ENCODE peak calls at places on chromosomes 13 and 19, in five cellular contexts. One of them, this sample, is unnamed.

GRCh38 chr19:51107406-51108065 is 673 bp downstream of the CTU1 start:
- DNase-seq in fibroblast of the aortic adventitia: peak
- DNase-seq in choroid plexus epithelial cell: peak
- DNase-seq in foreskin fibroblast: peak
- DNase-seq in sigmoid colon: no peak
- DNase-seq in this sample: peak

GRCh38 chr13:67437246-67437645 is 207.1 kb upstream of the PCDH9 start:
- DNase-seq in fibroblast of the aortic adventitia: no peak
- DNase-seq in choroid plexus epithelial cell: no peak
- DNase-seq in foreskin fibroblast: no peak
- DNase-seq in sigmoid colon: no peak
- DNase-seq in this sample: no peak

GRCh38 chr13:87259479-87260083 is 411.6 kb upstream of the SLITRK5 start:
- DNase-seq in fibroblast of the aortic adventitia: no peak
- DNase-seq in choroid plexus epithelial cell: peak
- DNase-seq in foreskin fibroblast: no peak
- DNase-seq in sigmoid colon: no peak
- DNase-seq in this sample: no peak

GRCh38 chr13:57629821-57630235 is 1.7 kb upstream of the PCDH17 start:
- DNase-seq in fibroblast of the aortic adventitia: peak
- DNase-seq in choroid plexus epithelial cell: peak
- DNase-seq in foreskin fibroblast: peak
- DNase-seq in sigmoid colon: peak
- DNase-seq in this sample: peak

GRCh38 chr19:40576181-40576584 is 490 bp upstream of the SHKBP1 start:
- DNase-seq in fibroblast of the aortic adventitia: no peak
- DNase-seq in choroid plexus epithelial cell: no peak
- DNase-seq in foreskin fibroblast: no peak
- DNase-seq in sigmoid colon: no peak
- DNase-seq in this sample: no peak

GRCh38 chr13:80251403-80251802 is 89.5 kb downstream of the SPRY2 start:
- DNase-seq in fibroblast of the aortic adventitia: peak
- DNase-seq in choroid plexus epithelial cell: peak
- DNase-seq in foreskin fibroblast: peak
- DNase-seq in sigmoid colon: no peak
- DNase-seq in this sample: peak

GRCh38 chr19:23071087-23071511 is 45.7 kb upstream of the ZNF730 start:
- DNase-seq in fibroblast of the aortic adventitia: peak
- DNase-seq in choroid plexus epithelial cell: peak
- DNase-seq in foreskin fibroblast: peak
- DNase-seq in sigmoid colon: peak
- DNase-seq in this sample: peak

GRCh38 chr13:111913790-111914189 is 153.2 kb upstream of the SOX1 start:
- DNase-seq in fibroblast of the aortic adventitia: no peak
- DNase-seq in choroid plexus epithelial cell: no peak
- DNase-seq in foreskin fibroblast: no peak
- DNase-seq in sigmoid colon: no peak
- DNase-seq in this sample: no peak

GRCh38 chr19:19372656-19373416 is 32.6 kb upstream of the GATAD2A start:
- DNase-seq in fibroblast of the aortic adventitia: peak
- DNase-seq in choroid plexus epithelial cell: peak
- DNase-seq in foreskin fibroblast: peak
- DNase-seq in sigmoid colon: peak
- DNase-seq in this sample: peak

GRCh38 chr19:33388231-33388816 is 14.8 kb downstream of the CEBPG start:
- DNase-seq in fibroblast of the aortic adventitia: peak
- DNase-seq in choroid plexus epithelial cell: no peak
- DNase-seq in foreskin fibroblast: no peak
- DNase-seq in sigmoid colon: peak
- DNase-seq in this sample: no peak

GRCh38 chr19:29308977-29309520 is 96.1 kb upstream of the UQCRFS1 start:
- DNase-seq in fibroblast of the aortic adventitia: no peak
- DNase-seq in choroid plexus epithelial cell: no peak
- DNase-seq in foreskin fibroblast: no peak
- DNase-seq in sigmoid colon: no peak
- DNase-seq in this sample: no peak

GRCh38 chr13:99314640-99315176 is 7.5 kb upstream of the GPR183 start:
- DNase-seq in fibroblast of the aortic adventitia: no peak
- DNase-seq in choroid plexus epithelial cell: peak
- DNase-seq in foreskin fibroblast: peak
- DNase-seq in sigmoid colon: no peak
- DNase-seq in this sample: peak

GRCh38 chr19:20321139-20321656 is 154.2 kb downstream of the ZNF486 start:
- DNase-seq in fibroblast of the aortic adventitia: no peak
- DNase-seq in choroid plexus epithelial cell: no peak
- DNase-seq in foreskin fibroblast: no peak
- DNase-seq in sigmoid colon: no peak
- DNase-seq in this sample: no peak

GRCh38 chr19:55253264-55253663 is 5.6 kb downstream of the PPP6R1 start:
- DNase-seq in fibroblast of the aortic adventitia: no peak
- DNase-seq in choroid plexus epithelial cell: no peak
- DNase-seq in foreskin fibroblast: no peak
- DNase-seq in sigmoid colon: no peak
- DNase-seq in this sample: no peak

GRCh38 chr19:52034051-52034728 is 6.0 kb upstream of the ZNF614 start:
- DNase-seq in fibroblast of the aortic adventitia: no peak
- DNase-seq in choroid plexus epithelial cell: peak
- DNase-seq in foreskin fibroblast: no peak
- DNase-seq in sigmoid colon: no peak
- DNase-seq in this sample: peak

GRCh38 chr19:45514376-45515051 is 7.2 kb downstream of the VASP start:
- DNase-seq in fibroblast of the aortic adventitia: no peak
- DNase-seq in choroid plexus epithelial cell: no peak
- DNase-seq in foreskin fibroblast: no peak
- DNase-seq in sigmoid colon: no peak
- DNase-seq in this sample: no peak

GRCh38 chr13:33606692-33607091 is 211.3 kb upstream of the RFC3 start:
- DNase-seq in fibroblast of the aortic adventitia: no peak
- DNase-seq in choroid plexus epithelial cell: peak
- DNase-seq in foreskin fibroblast: peak
- DNase-seq in sigmoid colon: no peak
- DNase-seq in this sample: peak

GRCh38 chr19:55820037-55820436 is 11.8 kb downstream of the NLRP11 start:
- DNase-seq in fibroblast of the aortic adventitia: no peak
- DNase-seq in choroid plexus epithelial cell: no peak
- DNase-seq in foreskin fibroblast: no peak
- DNase-seq in sigmoid colon: no peak
- DNase-seq in this sample: no peak

GRCh38 chr13:112233256-112233655 is 142.9 kb upstream of the SPACA7 start:
- DNase-seq in fibroblast of the aortic adventitia: no peak
- DNase-seq in choroid plexus epithelial cell: no peak
- DNase-seq in foreskin fibroblast: no peak
- DNase-seq in sigmoid colon: no peak
- DNase-seq in this sample: no peak

GRCh38 chr19:35202722-35203674 is 25.5 kb downstream of the FAM187B start:
- DNase-seq in fibroblast of the aortic adventitia: no peak
- DNase-seq in choroid plexus epithelial cell: no peak
- DNase-seq in foreskin fibroblast: no peak
- DNase-seq in sigmoid colon: no peak
- DNase-seq in this sample: no peak

GRCh38 chr13:36251012-36251411 is 36.7 kb upstream of the SOHLH2 start:
- DNase-seq in fibroblast of the aortic adventitia: no peak
- DNase-seq in choroid plexus epithelial cell: peak
- DNase-seq in foreskin fibroblast: no peak
- DNase-seq in sigmoid colon: no peak
- DNase-seq in this sample: no peak

GRCh38 chr13:84263354-84264069 is 381.2 kb upstream of the SLITRK1 start:
- DNase-seq in fibroblast of the aortic adventitia: no peak
- DNase-seq in choroid plexus epithelial cell: no peak
- DNase-seq in foreskin fibroblast: no peak
- DNase-seq in sigmoid colon: no peak
- DNase-seq in this sample: no peak

GRCh38 chr13:49497272-49497671 is 1.5 kb downstream of the PHF11 start:
- DNase-seq in fibroblast of the aortic adventitia: no peak
- DNase-seq in choroid plexus epithelial cell: no peak
- DNase-seq in foreskin fibroblast: peak
- DNase-seq in sigmoid colon: no peak
- DNase-seq in this sample: no peak

GRCh38 chr13:97474581-97474980 is 40.6 kb downstream of the RAP2A start:
- DNase-seq in fibroblast of the aortic adventitia: no peak
- DNase-seq in choroid plexus epithelial cell: peak
- DNase-seq in foreskin fibroblast: peak
- DNase-seq in sigmoid colon: no peak
- DNase-seq in this sample: no peak

GRCh38 chr19:3146677-3147100 is 10.9 kb downstream of the GNA15 start:
- DNase-seq in fibroblast of the aortic adventitia: no peak
- DNase-seq in choroid plexus epithelial cell: no peak
- DNase-seq in foreskin fibroblast: no peak
- DNase-seq in sigmoid colon: no peak
- DNase-seq in this sample: no peak

GRCh38 chr13:46796515-46797467 is at the start of gene ESD:
- DNase-seq in fibroblast of the aortic adventitia: peak
- DNase-seq in choroid plexus epithelial cell: peak
- DNase-seq in foreskin fibroblast: peak
- DNase-seq in sigmoid colon: peak
- DNase-seq in this sample: peak

GRCh38 chr13:107258599-107259187 is 690.8 kb upstream of the ARGLU1 start:
- DNase-seq in fibroblast of the aortic adventitia: no peak
- DNase-seq in choroid plexus epithelial cell: peak
- DNase-seq in foreskin fibroblast: no peak
- DNase-seq in sigmoid colon: no peak
- DNase-seq in this sample: no peak

GRCh38 chr13:112064222-112064621 is 2.7 kb upstream of the SOX1 start:
- DNase-seq in fibroblast of the aortic adventitia: no peak
- DNase-seq in choroid plexus epithelial cell: no peak
- DNase-seq in foreskin fibroblast: no peak
- DNase-seq in sigmoid colon: no peak
- DNase-seq in this sample: no peak

GRCh38 chr13:44815507-44816074 is 173.7 kb downstream of the NUFIP1 start:
- DNase-seq in fibroblast of the aortic adventitia: peak
- DNase-seq in choroid plexus epithelial cell: peak
- DNase-seq in foreskin fibroblast: peak
- DNase-seq in sigmoid colon: no peak
- DNase-seq in this sample: peak

GRCh38 chr13:44814836-44815235 is 174.4 kb downstream of the NUFIP1 start:
- DNase-seq in fibroblast of the aortic adventitia: no peak
- DNase-seq in choroid plexus epithelial cell: no peak
- DNase-seq in foreskin fibroblast: peak
- DNase-seq in sigmoid colon: no peak
- DNase-seq in this sample: no peak

GRCh38 chr13:44814144-44814543 is 175.1 kb downstream of the NUFIP1 start:
- DNase-seq in fibroblast of the aortic adventitia: no peak
- DNase-seq in choroid plexus epithelial cell: no peak
- DNase-seq in foreskin fibroblast: no peak
- DNase-seq in sigmoid colon: no peak
- DNase-seq in this sample: no peak

GRCh38 chr13:44810067-44810840 is 179.0 kb downstream of the NUFIP1 start:
- DNase-seq in fibroblast of the aortic adventitia: peak
- DNase-seq in choroid plexus epithelial cell: peak
- DNase-seq in foreskin fibroblast: no peak
- DNase-seq in sigmoid colon: no peak
- DNase-seq in this sample: peak

GRCh38 chr13:44812818-44813217 is 176.5 kb downstream of the NUFIP1 start:
- DNase-seq in fibroblast of the aortic adventitia: peak
- DNase-seq in choroid plexus epithelial cell: peak
- DNase-seq in foreskin fibroblast: peak
- DNase-seq in sigmoid colon: no peak
- DNase-seq in this sample: peak
- H3K4me3 ChIP-seq in fibroblast of the aortic adventitia: no peak
- H3K4me3 ChIP-seq in choroid plexus epithelial cell: no peak
- H3K4me3 ChIP-seq in foreskin fibroblast: no peak
- H3K4me3 ChIP-seq in sigmoid colon: no peak
- H3K4me3 ChIP-seq in this sample: no peak

GRCh38 chr13:42895781-42896180 is 96.3 kb downstream of the EPSTI1 start:
- DNase-seq in fibroblast of the aortic adventitia: peak
- DNase-seq in choroid plexus epithelial cell: no peak
- DNase-seq in foreskin fibroblast: no peak
- DNase-seq in sigmoid colon: no peak
- DNase-seq in this sample: peak
- TF ChIP-seq CTCF in fibroblast of the aortic adventitia: no peak
- TF ChIP-seq CTCF in choroid plexus epithelial cell: no peak
- TF ChIP-seq CTCF in foreskin fibroblast: no peak
- TF ChIP-seq CTCF in sigmoid colon: no peak
- TF ChIP-seq CTCF in this sample: no peak

DNA sequence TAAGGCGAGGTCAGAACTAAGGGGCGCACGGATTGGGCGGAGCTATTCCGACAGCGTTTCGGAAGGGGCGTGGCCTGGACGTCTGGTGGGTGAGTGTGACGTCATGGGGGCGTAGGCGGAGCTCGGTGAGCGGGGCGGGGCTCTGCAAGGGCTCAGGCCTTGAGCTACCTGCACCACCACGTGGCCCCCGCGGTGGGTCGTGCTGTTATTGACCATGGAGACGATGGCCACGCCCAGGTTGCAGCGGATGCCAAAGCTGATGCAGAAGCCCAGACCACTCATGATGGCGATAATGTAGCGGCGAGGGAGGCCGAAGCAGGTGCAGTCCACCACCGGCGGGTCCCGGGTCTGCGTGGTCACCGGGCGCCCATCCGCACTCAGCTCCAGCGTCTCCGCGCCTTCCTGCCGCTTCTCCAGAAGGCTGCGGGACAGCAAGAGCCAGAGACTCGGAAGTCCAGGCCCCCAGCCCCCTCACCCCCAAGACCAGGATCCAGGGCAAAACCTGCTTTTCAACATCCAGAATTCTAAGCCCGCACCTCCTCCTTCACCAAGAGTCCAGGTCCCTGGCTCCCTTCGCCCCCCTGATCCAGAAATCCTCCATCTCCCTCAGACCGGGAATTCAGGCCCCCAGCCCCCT is 4.8 kb downstream of the SLC17A7 start:
- DNase-seq in fibroblast of the aortic adventitia: no peak
- DNase-seq in choroid plexus epithelial cell: no peak
- DNase-seq in foreskin fibroblast: no peak
- DNase-seq in sigmoid colon: no peak
- DNase-seq in this sample: no peak
- H3K4me3 ChIP-seq in fibroblast of the aortic adventitia: no peak
- H3K4me3 ChIP-seq in choroid plexus epithelial cell: no peak
- H3K4me3 ChIP-seq in foreskin fibroblast: no peak
- H3K4me3 ChIP-seq in sigmoid colon: no peak
- H3K4me3 ChIP-seq in this sample: no peak

DNA sequence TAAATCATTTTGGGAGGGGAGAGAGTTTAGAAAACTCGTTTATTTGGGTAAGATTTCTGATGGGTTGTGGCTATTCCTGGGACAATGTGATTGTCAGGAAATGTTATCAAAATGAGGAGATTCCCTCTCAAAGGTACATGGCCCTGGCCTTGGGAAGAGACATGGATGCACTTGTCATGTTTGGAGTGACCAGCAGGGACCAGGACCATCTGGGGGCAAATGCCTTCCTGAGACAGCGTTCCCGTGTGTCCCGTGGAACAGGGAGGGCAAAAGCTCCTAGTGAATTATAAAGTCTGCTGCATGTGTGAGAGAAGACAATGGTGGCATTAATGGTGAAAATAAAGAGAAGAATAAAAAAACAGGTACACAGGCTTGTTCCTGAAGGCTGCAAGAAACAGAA is 317.3 kb downstream of the ZNF536 start:
- DNase-seq in fibroblast of the aortic adventitia: no peak
- DNase-seq in choroid plexus epithelial cell: no peak
- DNase-seq in foreskin fibroblast: no peak
- DNase-seq in sigmoid colon: peak
- DNase-seq in this sample: no peak
- TF ChIP-seq CTCF in fibroblast of the aortic adventitia: no peak
- TF ChIP-seq CTCF in choroid plexus epithelial cell: no peak
- TF ChIP-seq CTCF in foreskin fibroblast: no peak
- TF ChIP-seq CTCF in sigmoid colon: no peak
- TF ChIP-seq CTCF in this sample: no peak